ENCODE peak calls at places on chromosome 3, in four cellular contexts. Y is stimulated activated CD8-positive, alpha-beta memory T cell treated with anti-CD3 and anti-CD28 coated beads, Interleukin-7, amount 100 ng/mL, for 1 hour; F is NCI-H774; K is cardiac fibroblast. J is an unnamed sample.
A peak's percentile ranks its signal among the peaks of the same experiment; 100 is the strongest.

GRCh38 chr3:195094211-195094921 is 176.6 kb downstream of the XXYLT1 start:
- DNase-seq in F (no peak), K (no peak), Y (no peak), J (no peak)

GRCh38 chr3:123914829-123915228 is 30.7 kb upstream of the MYLK start:
- DNase-seq in F (no peak), Y (no peak), K (no peak), J (no peak)

GRCh38 chr3:49313902-49314676 is 25.8 kb downstream of the USP4 start:
- DNase-seq in K (peak; percentile 85), F (no peak), Y (no peak), J (no peak)

GRCh38 chr3:178804606-178805005 is 267.0 kb downstream of the ZMAT3 start:
- DNase-seq in K (no peak), Y (no peak), F (no peak), J (no peak)

GRCh38 chr3:10527295-10528016 is 22.1 kb upstream of the ATP2B2 start:
- DNase-seq in K (no peak), Y (no peak), F (no peak), J (no peak)

GRCh38 chr3:123702720-123703119 is 117.9 kb upstream of the HACD2 start:
- DNase-seq in F (no peak), K (no peak), Y (no peak), J (no peak)

GRCh38 chr3:172760406-172760805 is 9.9 kb downstream of the ECT2 start:
- DNase-seq in K (peak; percentile 90), F (no peak), Y (no peak), J (no peak)

GRCh38 chr3:154538566-154539360 is 108.8 kb upstream of the GPR149 start:
- DNase-seq in F (no peak), Y (no peak), K (peak; percentile 69), J (no peak)

GRCh38 chr3:47283193-47283537 is 421 bp downstream of the KLHL18 start:
- DNase-seq in K (peak; percentile 24), Y (no peak), F (no peak), J (peak; percentile 16)

GRCh38 chr3:113287818-113288648 is 76.7 kb downstream of the BOC start:
- DNase-seq in K (peak; percentile 81), F (peak; percentile 2), Y (no peak), J (no peak)

GRCh38 chr3:46098319-46098761 is 71.1 kb upstream of the XCR1 start:
- DNase-seq in F (no peak), Y (no peak), K (peak; percentile 89), J (no peak)

GRCh38 chr3:149449100-149449654 is 25.3 kb upstream of the TM4SF4 start:
- DNase-seq in Y (no peak), F (no peak), K (no peak), J (no peak)

GRCh38 chr3:79490165-79491028 is 277.4 kb downstream of the ROBO1 start:
- DNase-seq in F (no peak), Y (no peak), K (peak; percentile 71), J (no peak)

GRCh38 chr3:160758929-160759577 is 3.0 kb downstream of the PPM1L start:
- DNase-seq in Y (no peak), K (no peak), F (no peak), J (no peak)

GRCh38 chr3:54079729-54080128 is 42.6 kb upstream of the CACNA2D3 start:
- DNase-seq in F (no peak), Y (no peak), K (no peak), J (no peak)

GRCh38 chr3:130850044-130850797 is 43.7 kb upstream of the ATP2C1 start:
- DNase-seq in F (peak; percentile 42), Y (no peak), K (peak; percentile 89), J (peak; percentile 32)

GRCh38 chr3:183264249-183264648 is 11.2 kb downstream of the B3GNT5 start:
- DNase-seq in K (peak; percentile 21), Y (no peak), F (no peak), J (no peak)

GRCh38 chr3:128572013-128572412 is 78.6 kb downstream of the RPN1 start:
- DNase-seq in Y (no peak), F (no peak), K (no peak), J (no peak)

GRCh38 chr3:55127565-55127964 is 199.7 kb upstream of the LRTM1 start:
- DNase-seq in Y (no peak), F (no peak), K (no peak), J (no peak)

GRCh38 chr3:15295506-15295905 is 36.9 kb downstream of the SH3BP5 start:
- DNase-seq in K (peak; percentile 97), Y (no peak), F (no peak), J (no peak)

GRCh38 chr3:156449712-156450574 is 105.0 kb downstream of the SSR3 start:
- DNase-seq in Y (no peak), K (peak; percentile 62), F (peak; percentile 17), J (no peak)

GRCh38 chr3:86995537-86995936 is 4.6 kb upstream of the VGLL3 start:
- DNase-seq in F (no peak), Y (no peak), K (peak; percentile 95), J (no peak)

GRCh38 chr3:104596054-104596453 is 770.7 kb upstream of the ALCAM start:
- DNase-seq in Y (no peak), K (no peak), F (no peak), J (no peak)